ENCODE peak calls at places on chromosomes 11 and 22, in four cellular contexts. B is HepG2, M is heart right ventricle, J is neural progenitor cell. Q is an unnamed sample. For H3K4me1, the result is how much of the 10 kb centered on the place peaks cover.

GRCh38 chr11:130474637-130475400 is 26.4 kb downstream of the ADAMTS15 start:
- DNase-seq in M (no peak), J (no peak), B (no peak), Q (no peak)

GRCh38 chr11:129315781-129316579 is 59.7 kb upstream of the BARX2 start:
- DNase-seq in B (peak), J (peak), M (no peak), Q (no peak)

GRCh38 chr22:27113211-27114030 is 456.0 kb downstream of the MIAT start:
- DNase-seq in J (no peak), B (peak), M (peak), Q (peak)

GRCh38 chr11:113363996-113364641 is 23.5 kb upstream of the ANKK1 start:
- DNase-seq in J (no peak), M (no peak), B (no peak), Q (no peak)

GRCh38 chr11:2578934-2579280 is 120.9 kb downstream of the KCNQ1OT1 start:
- DNase-seq in J (no peak), B (no peak), M (no peak), Q (no peak)

GRCh38 chr11:73856001-73856663 is 20.5 kb downstream of the COA4 start:
- DNase-seq in B (no peak), M (no peak), J (no peak), Q (no peak)

GRCh38 chr11:34266987-34267386 is 90.8 kb downstream of the ABTB2 start:
- DNase-seq in B (no peak), M (no peak), J (no peak), Q (peak)

GRCh38 chr11:44049832-44050231 is 2.1 kb downstream of the ACCSL start:
- DNase-seq in M (no peak), J (no peak), B (no peak), Q (no peak)

GRCh38 chr11:130531061-130531460 is 82.6 kb downstream of the ADAMTS15 start:
- DNase-seq in J (no peak), M (no peak), B (no peak), Q (no peak)

GRCh38 chr11:132300283-132300682 is 929.9 kb downstream of the NTM start:
- DNase-seq in J (peak), B (no peak), M (no peak), Q (no peak)

GRCh38 chr22:28791124-28791523 is 9.2 kb downstream of the XBP1 start:
- DNase-seq in B (no peak), M (no peak), J (no peak), Q (no peak)

GRCh38 chr22:50260434-50260800 is 1.1 kb downstream of the MAPK12 start:
- DNase-seq in M (no peak), B (no peak), J (no peak), Q (no peak)

GRCh38 chr11:96267490-96268010 is 75.4 kb downstream of the MAML2 start:
- DNase-seq in M (no peak), B (no peak), J (no peak), Q (no peak)

GRCh38 chr11:108825381-108825780 is 160.5 kb downstream of the DDX10 start:
- DNase-seq in J (no peak), M (no peak), B (no peak), Q (no peak)

GRCh38 chr22:21940521-21940920 is 12.1 kb downstream of the PPM1F start:
- DNase-seq in J (no peak), B (no peak), M (no peak), Q (no peak)

GRCh38 chr11:125173556-125173955 is 9.0 kb downstream of the PKNOX2 start:
- DNase-seq in B (no peak), M (no peak), J (no peak), Q (no peak)

GRCh38 chr11:129317564-129317963 is 58.1 kb upstream of the BARX2 start:
- DNase-seq in M (no peak), J (no peak), B (no peak), Q (no peak)

GRCh38 chr11:64892838-64893193 is 14.4 kb upstream of the EHD1 start:
- DNase-seq in M (no peak), J (no peak), B (no peak), Q (no peak)

GRCh38 chr22:22911327-22912134 is 23.9 kb downstream of the IGLL5 start:
- DNase-seq in J (no peak), B (no peak), M (no peak), Q (no peak)

GRCh38 chr11:4459470-4459869 is 10.4 kb downstream of the OR52K2 start:
- DNase-seq in J (no peak), B (no peak), M (no peak), Q (no peak)

GRCh38 chr22:45506961-45507360 is 4.3 kb downstream of the FBLN1 start:
- DNase-seq in B (no peak), M (no peak), J (no peak), Q (no peak)

GRCh38 chr11:75508051-75508561 is 17.6 kb downstream of the GDPD5 start:
- DNase-seq in J (no peak), M (no peak), B (no peak), Q (no peak)

GRCh38 chr11:65208785-65209710 is 27.3 kb downstream of the CAPN1 start:
- DNase-seq in M (no peak), J (no peak), B (no peak), Q (no peak)

GRCh38 chr11:2590951-2591754 is 108.6 kb downstream of the KCNQ1OT1 start:
- DNase-seq in J (no peak), B (no peak), M (no peak), Q (no peak)

GRCh38 chr11:70471254-70471653 is 72.9 kb downstream of the CTTN start:
- DNase-seq in J (peak), B (no peak), M (no peak), Q (no peak)

GRCh38 chr11:112477152-112477928 is 216.7 kb upstream of the PLET1 start:
- DNase-seq in J (no peak), M (no peak), B (no peak), Q (no peak)

GRCh38 chr11:73453562-73453961 is 77.4 kb downstream of the RELT start:
- DNase-seq in J (no peak), M (no peak), B (no peak), Q (no peak)

GRCh38 chr11:117950999-117951961 is 22.1 kb upstream of the TMPRSS13 start:
- DNase-seq in B (no peak), J (no peak), M (no peak), Q (no peak)

GRCh38 chr11:73521621-73522020 is 76.3 kb downstream of the FAM168A start:
- DNase-seq in J (no peak), M (no peak), B (peak), Q (no peak)

GRCh38 chr11:20013346-20014066 is 146.8 kb downstream of the DBX1 start:
- DNase-seq in B (peak), J (no peak), M (peak), Q (peak)

GRCh38 chr11:19474954-19475811 is 234.4 kb upstream of the E2F8 start:
- DNase-seq in M (no peak), B (no peak), J (peak), Q (no peak)

GRCh38 chr11:107561688-107562087 is 3.8 kb downstream of the ALKBH8 start:
- DNase-seq in M (no peak), B (no peak), J (no peak), Q (no peak)

GRCh38 chr22:20258584-20259335 is 9.4 kb downstream of the RTN4R start:
- DNase-seq in M (no peak), B (no peak), J (no peak), Q (no peak)

GRCh38 chr11:67371199-67371548 is 2.2 kb downstream of the CLCF1 start:
- DNase-seq in J (no peak), M (no peak), B (no peak), Q (no peak)

GRCh38 chr11:67368621-67369020 is 4.8 kb downstream of the CLCF1 start:
- DNase-seq in J (no peak), M (no peak), B (no peak), Q (no peak)

GRCh38 chr11:67370351-67371076 is 2.9 kb downstream of the CLCF1 start:
- DNase-seq in J (peak), B (no peak), M (no peak), Q (no peak)

GRCh38 chr11:67369275-67369674 is 4.1 kb downstream of the CLCF1 start:
- DNase-seq in J (no peak), M (no peak), B (no peak), Q (no peak)

GRCh38 chr11:67369801-67370284 is 3.6 kb downstream of the CLCF1 start:
- DNase-seq in M (no peak), J (no peak), B (no peak), Q (no peak)
- H3K4me1 ChIP-seq in M (under half), J (under half), B (under half), Q (half or more)

GRCh38 chr11:33027233-33027632 is 11.6 kb downstream of the DEPDC7 start:
- DNase-seq in B (no peak), M (no peak), J (no peak), Q (no peak)

GRCh38 chr11:33027846-33028536 is 11.4 kb upstream of the TCP11L1 start:
- DNase-seq in J (no peak), M (no peak), B (no peak), Q (no peak)

GRCh38 chr11:33025339-33025722 is 9.7 kb downstream of the DEPDC7 start:
- DNase-seq in B (no peak), M (no peak), J (no peak), Q (no peak)

GRCh38 chr11:33033493-33033892 is 5.9 kb upstream of the TCP11L1 start:
- DNase-seq in J (no peak), B (no peak), M (no peak), Q (no peak)

DNA sequence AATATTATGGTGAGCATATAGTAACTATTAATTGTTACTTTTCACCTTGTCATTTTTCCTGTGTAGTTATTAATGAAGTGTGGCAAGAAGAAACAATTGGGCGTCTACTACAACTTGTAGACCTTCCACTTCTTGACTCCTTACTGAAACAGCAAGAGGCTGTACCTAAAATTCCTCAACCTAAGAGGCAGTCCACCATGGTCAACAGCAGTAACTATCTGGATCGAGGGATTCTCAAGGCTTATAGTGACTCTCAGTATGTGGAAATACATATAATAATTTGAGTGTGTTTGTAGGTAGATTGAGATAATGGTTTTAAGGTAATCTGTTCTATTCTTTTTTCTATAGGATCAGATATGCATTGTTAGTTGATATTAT is 10.8 kb upstream of the TCP11L1 start:
- DNase-seq in M (no peak), B (no peak), J (no peak), Q (no peak)
- H3K27ac ChIP-seq in M (no peak), B (no peak), J (no peak), Q (no peak)

DNA sequence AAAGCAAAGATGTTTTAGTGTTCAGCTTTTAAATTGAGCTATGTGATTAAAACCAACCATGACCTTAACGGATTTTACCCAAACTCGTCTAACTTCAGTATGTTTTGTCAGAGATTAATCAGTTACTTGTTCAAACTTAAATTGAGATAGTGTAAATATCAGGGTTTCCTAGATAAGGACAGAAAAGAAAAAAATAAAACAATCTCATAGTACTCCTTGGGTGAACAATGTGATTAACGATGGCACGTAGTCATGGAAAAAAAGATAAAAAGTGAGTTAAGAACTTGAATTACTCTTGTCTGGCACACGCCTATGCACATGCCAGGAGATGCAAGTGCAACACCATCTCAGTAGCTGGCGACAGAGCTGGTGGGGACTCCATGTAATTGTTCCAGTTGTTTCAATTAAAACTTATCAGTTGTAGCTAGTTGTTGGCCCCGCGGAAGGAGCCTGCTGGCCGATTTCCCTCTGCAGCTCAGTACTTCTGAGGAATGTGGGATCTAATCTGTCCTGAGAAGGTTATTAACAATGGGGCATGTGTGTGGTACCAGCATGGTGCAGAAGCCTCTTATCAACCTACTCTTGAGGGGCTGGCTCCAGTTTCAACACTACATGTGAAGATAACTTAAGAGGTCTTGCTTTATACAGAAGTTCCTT is 3.0 kb downstream of the RASSF10 start:
- DNase-seq in B (peak), J (peak), M (no peak), Q (no peak)
- H3K4me1 ChIP-seq in B (half or more), J (half or more), M (under half), Q (under half)

GRCh38 chr22:37627091-37627490 is 12.4 kb upstream of the SH3BP1 start:
- DNase-seq in J (no peak), B (no peak), M (no peak), Q (no peak)

GRCh38 chr22:37624876-37625275 is 14.6 kb upstream of the SH3BP1 start:
- DNase-seq in B (no peak), J (no peak), M (no peak), Q (no peak)

GRCh38 chr22:37626556-37627075 is 12.9 kb upstream of the SH3BP1 start:
- DNase-seq in M (no peak), B (no peak), J (no peak), Q (no peak)

GRCh38 chr22:37625737-37626136 is 13.7 kb upstream of the SH3BP1 start:
- DNase-seq in B (no peak), J (no peak), M (no peak), Q (no peak)

GRCh38 chr22:37626144-37626543 is 13.3 kb upstream of the SH3BP1 start:
- DNase-seq in M (peak), B (no peak), J (no peak), Q (peak)
- H3K27ac ChIP-seq in M (peak), B (no peak), J (no peak), Q (peak)

GRCh38 chr11:63873381-63873780 is 34.5 kb downstream of the MARK2 start:
- DNase-seq in J (no peak), B (no peak), M (no peak), Q (no peak)
- H3K4me1 ChIP-seq in J (under half), B (under half), M (half or more), Q (half or more)